ENCODE peak calls at places on chromosomes 12 and 14, in ten cellular contexts. One of them, this sample, is unnamed.
A peak's percentile ranks its signal among the peaks of the same experiment; 100 is the strongest.

GRCh38 chr12:92911339-92911738 is 17.8 kb downstream of the EEA1 start:
- DNase-seq in left ventricle myocardium inferior: no peak
- DNase-seq in lower leg skin: no peak
- DNase-seq in astrocyte of the spinal cord: no peak
- DNase-seq in brain microvascular endothelial cell: no peak
- DNase-seq in AG09309: no peak
- DNase-seq in heart left ventricle: no peak
- DNase-seq in uterus: no peak
- DNase-seq in PC-9: no peak
- DNase-seq in HCT116: no peak
- DNase-seq in this sample: no peak

GRCh38 chr12:51620448-51620847 is 29.4 kb downstream of the SCN8A start:
- DNase-seq in PC-9: no peak
- DNase-seq in lower leg skin: no peak
- DNase-seq in brain microvascular endothelial cell: no peak
- DNase-seq in uterus: no peak
- DNase-seq in AG09309: peak; percentile 68
- DNase-seq in astrocyte of the spinal cord: no peak
- DNase-seq in left ventricle myocardium inferior: no peak
- DNase-seq in heart left ventricle: no peak
- DNase-seq in HCT116: no peak
- DNase-seq in this sample: no peak

GRCh38 chr14:76260749-76261148 is 109.0 kb downstream of the GPATCH2L start:
- DNase-seq in AG09309: no peak
- DNase-seq in heart left ventricle: no peak
- DNase-seq in HCT116: no peak
- DNase-seq in uterus: no peak
- DNase-seq in PC-9: no peak
- DNase-seq in brain microvascular endothelial cell: no peak
- DNase-seq in left ventricle myocardium inferior: no peak
- DNase-seq in lower leg skin: no peak
- DNase-seq in astrocyte of the spinal cord: no peak
- DNase-seq in this sample: no peak

GRCh38 chr14:32470161-32470705 is 141.1 kb downstream of the AKAP6 start:
- DNase-seq in astrocyte of the spinal cord: no peak
- DNase-seq in heart left ventricle: no peak
- DNase-seq in HCT116: no peak
- DNase-seq in AG09309: no peak
- DNase-seq in brain microvascular endothelial cell: no peak
- DNase-seq in uterus: no peak
- DNase-seq in left ventricle myocardium inferior: no peak
- DNase-seq in PC-9: no peak
- DNase-seq in lower leg skin: no peak
- DNase-seq in this sample: no peak

GRCh38 chr12:127362121-127362520 is 904.8 kb upstream of the TMEM132C start:
- DNase-seq in AG09309: no peak
- DNase-seq in uterus: no peak
- DNase-seq in HCT116: no peak
- DNase-seq in left ventricle myocardium inferior: no peak
- DNase-seq in astrocyte of the spinal cord: no peak
- DNase-seq in PC-9: no peak
- DNase-seq in heart left ventricle: no peak
- DNase-seq in brain microvascular endothelial cell: no peak
- DNase-seq in lower leg skin: no peak
- DNase-seq in this sample: no peak

GRCh38 chr14:23300687-23301223 is 1.9 kb downstream of the PPP1R3E start:
- DNase-seq in astrocyte of the spinal cord: peak; percentile 18
- DNase-seq in heart left ventricle: peak; percentile 87
- DNase-seq in uterus: peak; percentile 52
- DNase-seq in left ventricle myocardium inferior: peak; percentile 73
- DNase-seq in AG09309: no peak
- DNase-seq in brain microvascular endothelial cell: peak; percentile 11
- DNase-seq in PC-9: no peak
- DNase-seq in lower leg skin: no peak
- DNase-seq in HCT116: no peak
- DNase-seq in this sample: peak; percentile 46

GRCh38 chr12:56087220-56087619 is 7.3 kb downstream of the ERBB3 start:
- DNase-seq in brain microvascular endothelial cell: no peak
- DNase-seq in uterus: no peak
- DNase-seq in left ventricle myocardium inferior: peak; percentile 84
- DNase-seq in PC-9: peak; percentile 47
- DNase-seq in AG09309: no peak
- DNase-seq in heart left ventricle: peak; percentile 90
- DNase-seq in astrocyte of the spinal cord: no peak
- DNase-seq in HCT116: no peak
- DNase-seq in lower leg skin: no peak
- DNase-seq in this sample: no peak

GRCh38 chr12:79560165-79560889 is 130.4 kb downstream of the PAWR start:
- DNase-seq in uterus: no peak
- DNase-seq in left ventricle myocardium inferior: no peak
- DNase-seq in AG09309: no peak
- DNase-seq in heart left ventricle: no peak
- DNase-seq in lower leg skin: no peak
- DNase-seq in HCT116: no peak
- DNase-seq in PC-9: no peak
- DNase-seq in brain microvascular endothelial cell: no peak
- DNase-seq in astrocyte of the spinal cord: no peak
- DNase-seq in this sample: no peak

GRCh38 chr14:22656945-22657711 is 13.0 kb upstream of the OR6J1 start:
- DNase-seq in astrocyte of the spinal cord: peak; percentile 85
- DNase-seq in uterus: no peak
- DNase-seq in AG09309: no peak
- DNase-seq in lower leg skin: no peak
- DNase-seq in left ventricle myocardium inferior: no peak
- DNase-seq in PC-9: no peak
- DNase-seq in heart left ventricle: no peak
- DNase-seq in HCT116: no peak
- DNase-seq in brain microvascular endothelial cell: peak; percentile 57
- DNase-seq in this sample: no peak

GRCh38 chr12:98162906-98163678 is 352.3 kb upstream of the TMPO start:
- DNase-seq in astrocyte of the spinal cord: no peak
- DNase-seq in lower leg skin: no peak
- DNase-seq in uterus: no peak
- DNase-seq in PC-9: no peak
- DNase-seq in HCT116: no peak
- DNase-seq in left ventricle myocardium inferior: no peak
- DNase-seq in brain microvascular endothelial cell: no peak
- DNase-seq in AG09309: no peak
- DNase-seq in heart left ventricle: no peak
- DNase-seq in this sample: no peak

GRCh38 chr14:30299915-30300314 is 259.0 kb upstream of the G2E3 start:
- DNase-seq in heart left ventricle: no peak
- DNase-seq in PC-9: no peak
- DNase-seq in AG09309: no peak
- DNase-seq in lower leg skin: no peak
- DNase-seq in left ventricle myocardium inferior: no peak
- DNase-seq in HCT116: no peak
- DNase-seq in brain microvascular endothelial cell: no peak
- DNase-seq in uterus: no peak
- DNase-seq in astrocyte of the spinal cord: no peak
- DNase-seq in this sample: no peak

GRCh38 chr12:40378721-40379120 is 153.9 kb downstream of the LRRK2 start:
- DNase-seq in brain microvascular endothelial cell: no peak
- DNase-seq in astrocyte of the spinal cord: no peak
- DNase-seq in HCT116: no peak
- DNase-seq in left ventricle myocardium inferior: no peak
- DNase-seq in PC-9: no peak
- DNase-seq in AG09309: no peak
- DNase-seq in heart left ventricle: no peak
- DNase-seq in lower leg skin: no peak
- DNase-seq in uterus: no peak
- DNase-seq in this sample: no peak

GRCh38 chr12:100956311-100956852 is 161.8 kb downstream of the ANO4 start:
- DNase-seq in astrocyte of the spinal cord: peak; percentile 12
- DNase-seq in heart left ventricle: no peak
- DNase-seq in brain microvascular endothelial cell: no peak
- DNase-seq in PC-9: no peak
- DNase-seq in lower leg skin: no peak
- DNase-seq in AG09309: no peak
- DNase-seq in uterus: no peak
- DNase-seq in left ventricle myocardium inferior: no peak
- DNase-seq in HCT116: no peak
- DNase-seq in this sample: no peak

GRCh38 chr12:24839268-24839791 is 109.6 kb downstream of the BCAT1 start:
- DNase-seq in AG09309: no peak
- DNase-seq in HCT116: no peak
- DNase-seq in brain microvascular endothelial cell: peak; percentile 84
- DNase-seq in astrocyte of the spinal cord: peak; percentile 56
- DNase-seq in uterus: no peak
- DNase-seq in PC-9: no peak
- DNase-seq in left ventricle myocardium inferior: no peak
- DNase-seq in heart left ventricle: no peak
- DNase-seq in lower leg skin: no peak
- DNase-seq in this sample: peak; percentile 46
- H3K4me3 ChIP-seq in AG09309: no peak overlapping the region
- H3K4me3 ChIP-seq in HCT116: no peak overlapping the region
- H3K4me3 ChIP-seq in brain microvascular endothelial cell: no peak overlapping the region
- H3K4me3 ChIP-seq in astrocyte of the spinal cord: no peak overlapping the region
- H3K4me3 ChIP-seq in uterus: no peak overlapping the region
- H3K4me3 ChIP-seq in PC-9: no peak overlapping the region
- H3K4me3 ChIP-seq in left ventricle myocardium inferior: no peak overlapping the region
- H3K4me3 ChIP-seq in heart left ventricle: no peak overlapping the region
- H3K4me3 ChIP-seq in lower leg skin: no peak overlapping the region
- H3K4me3 ChIP-seq in this sample: no peak overlapping the region

GRCh38 chr12:96091833-96092232 is 56.4 kb upstream of the LTA4H start:
- DNase-seq in left ventricle myocardium inferior: no peak
- DNase-seq in AG09309: no peak
- DNase-seq in HCT116: peak; percentile 21
- DNase-seq in uterus: no peak
- DNase-seq in brain microvascular endothelial cell: no peak
- DNase-seq in lower leg skin: no peak
- DNase-seq in astrocyte of the spinal cord: no peak
- DNase-seq in heart left ventricle: no peak
- DNase-seq in PC-9: peak; percentile 64
- DNase-seq in this sample: no peak
- TF ChIP-seq CTCF in left ventricle myocardium inferior: no peak
- TF ChIP-seq CTCF in AG09309: peak; percentile 6
- TF ChIP-seq CTCF in HCT116: peak; percentile 11
- TF ChIP-seq CTCF in uterus: no peak
- TF ChIP-seq CTCF in brain microvascular endothelial cell: peak; percentile 50
- TF ChIP-seq CTCF in lower leg skin: no peak
- TF ChIP-seq CTCF in astrocyte of the spinal cord: peak; percentile 8
- TF ChIP-seq CTCF in heart left ventricle: no peak
- TF ChIP-seq CTCF in PC-9: peak; percentile 31
- TF ChIP-seq CTCF in this sample: no peak

GRCh38 chr14:93331375-93332031 is 1.3 kb downstream of the BTBD7 start:
- DNase-seq in PC-9: no peak
- DNase-seq in HCT116: no peak
- DNase-seq in uterus: peak; percentile 48
- DNase-seq in brain microvascular endothelial cell: no peak
- DNase-seq in left ventricle myocardium inferior: peak; percentile 33
- DNase-seq in AG09309: no peak
- DNase-seq in heart left ventricle: peak; percentile 69
- DNase-seq in astrocyte of the spinal cord: no peak
- DNase-seq in lower leg skin: no peak
- DNase-seq in this sample: no peak
- H3K4me3 ChIP-seq in PC-9: peak overlapping the region; percentile 71
- H3K4me3 ChIP-seq in HCT116: peak overlapping the region; percentile 71
- H3K4me3 ChIP-seq in uterus: peak overlapping the region; percentile 61
- H3K4me3 ChIP-seq in brain microvascular endothelial cell: peak overlapping the region; percentile 73
- H3K4me3 ChIP-seq in left ventricle myocardium inferior: peak overlapping the region; percentile 95
- H3K4me3 ChIP-seq in AG09309: peak overlapping the region; percentile 81
- H3K4me3 ChIP-seq in heart left ventricle: peak overlapping the region; percentile 89
- H3K4me3 ChIP-seq in astrocyte of the spinal cord: peak overlapping the region; percentile 84
- H3K4me3 ChIP-seq in lower leg skin: peak overlapping the region; percentile 79
- H3K4me3 ChIP-seq in this sample: peak overlapping the region; percentile 81

GRCh38 chr12:120652671-120653435 is 12.4 kb downstream of the CABP1 start:
- DNase-seq in AG09309: no peak
- DNase-seq in left ventricle myocardium inferior: no peak
- DNase-seq in HCT116: no peak
- DNase-seq in brain microvascular endothelial cell: no peak
- DNase-seq in heart left ventricle: no peak
- DNase-seq in astrocyte of the spinal cord: no peak
- DNase-seq in PC-9: no peak
- DNase-seq in lower leg skin: no peak
- DNase-seq in uterus: no peak
- DNase-seq in this sample: no peak

GRCh38 chr12:120651821-120652220 is 11.4 kb downstream of the CABP1 start:
- DNase-seq in lower leg skin: no peak
- DNase-seq in left ventricle myocardium inferior: no peak
- DNase-seq in AG09309: no peak
- DNase-seq in HCT116: no peak
- DNase-seq in PC-9: no peak
- DNase-seq in heart left ventricle: no peak
- DNase-seq in uterus: no peak
- DNase-seq in astrocyte of the spinal cord: no peak
- DNase-seq in brain microvascular endothelial cell: no peak
- DNase-seq in this sample: peak; percentile 47

GRCh38 chr12:120650249-120650690 is 9.8 kb downstream of the CABP1 start:
- DNase-seq in left ventricle myocardium inferior: no peak
- DNase-seq in AG09309: no peak
- DNase-seq in brain microvascular endothelial cell: no peak
- DNase-seq in lower leg skin: no peak
- DNase-seq in PC-9: no peak
- DNase-seq in uterus: no peak
- DNase-seq in heart left ventricle: no peak
- DNase-seq in HCT116: no peak
- DNase-seq in astrocyte of the spinal cord: no peak
- DNase-seq in this sample: no peak

GRCh38 chr12:120647375-120647755 is 6.9 kb downstream of the CABP1 start:
- DNase-seq in astrocyte of the spinal cord: no peak
- DNase-seq in uterus: no peak
- DNase-seq in AG09309: no peak
- DNase-seq in left ventricle myocardium inferior: no peak
- DNase-seq in HCT116: no peak
- DNase-seq in heart left ventricle: no peak
- DNase-seq in PC-9: no peak
- DNase-seq in lower leg skin: no peak
- DNase-seq in brain microvascular endothelial cell: no peak
- DNase-seq in this sample: no peak

DNA sequence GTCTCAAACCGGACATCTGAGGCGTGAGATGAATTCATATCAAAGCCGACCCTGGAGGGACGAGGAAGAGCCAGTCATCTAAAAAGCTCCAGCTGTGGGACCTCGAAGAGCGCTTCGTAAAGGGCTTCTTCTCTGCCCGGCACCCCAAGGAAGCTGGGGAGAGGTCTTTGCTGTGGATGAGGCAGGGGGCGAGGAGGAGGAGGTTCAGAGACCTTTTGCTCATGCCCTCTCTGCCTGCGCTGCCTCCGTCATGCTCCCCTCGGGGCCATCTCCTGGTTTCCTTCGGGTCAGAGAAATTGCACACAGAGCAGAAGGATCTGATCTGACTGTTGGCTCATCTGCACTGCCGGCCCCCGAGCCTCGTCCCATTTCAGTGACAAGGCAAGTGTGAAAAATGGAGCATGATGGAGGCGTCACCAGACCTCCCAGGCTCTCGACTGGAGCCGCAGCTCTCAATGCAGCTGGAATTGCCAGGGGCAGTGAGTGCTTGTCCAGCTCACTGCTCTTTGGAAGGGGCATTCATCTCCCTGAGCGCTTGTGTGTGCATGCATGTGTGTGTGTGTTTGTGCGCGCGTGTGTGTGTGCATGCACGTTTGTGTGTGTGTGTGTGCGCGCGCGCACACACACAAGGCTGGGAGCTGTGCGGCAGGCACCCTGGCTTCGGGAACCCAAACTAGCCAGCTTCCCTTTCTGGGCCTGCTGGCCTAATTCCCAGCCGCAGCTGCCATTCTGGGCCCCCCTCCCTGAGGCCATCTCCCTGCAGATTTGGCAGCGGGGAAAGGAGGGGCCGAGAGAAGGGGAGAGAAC is 9.2 kb downstream of the CABP1 start:
- DNase-seq in HCT116: no peak
- DNase-seq in AG09309: no peak
- DNase-seq in lower leg skin: no peak
- DNase-seq in brain microvascular endothelial cell: no peak
- DNase-seq in heart left ventricle: no peak
- DNase-seq in astrocyte of the spinal cord: no peak
- DNase-seq in uterus: peak; percentile 22
- DNase-seq in left ventricle myocardium inferior: peak; percentile 36
- DNase-seq in PC-9: no peak
- DNase-seq in this sample: peak; percentile 12
- TF ChIP-seq CTCF in HCT116: no peak
- TF ChIP-seq CTCF in AG09309: no peak
- TF ChIP-seq CTCF in lower leg skin: no peak
- TF ChIP-seq CTCF in brain microvascular endothelial cell: no peak
- TF ChIP-seq CTCF in heart left ventricle: no peak
- TF ChIP-seq CTCF in astrocyte of the spinal cord: no peak
- TF ChIP-seq CTCF in uterus: no peak
- TF ChIP-seq CTCF in left ventricle myocardium inferior: peak; percentile 10
- TF ChIP-seq CTCF in PC-9: peak; percentile 49
- TF ChIP-seq CTCF in this sample: no peak

This sample was measured in foreskin fibroblast.